ENCODE peak calls at places on chromosomes 3 and 15, in seven cellular contexts. F is HL-60, H is left ventricle myocardium inferior, Z is right cardiac atrium, B is stomach, N is AG04449, O is heart right ventricle. Y is an unnamed sample.

GRCh38 chr15:51751687-51752683 is 588 bp downstream of the TMOD2 start:
- DNase-seq in F (no peak), H (peak), Z (peak), B (peak), N (no peak), O (peak), Y (no peak)

GRCh38 chr3:190458040-190458439 is 8.3 kb upstream of the TMEM207 start:
- DNase-seq in F (no peak), H (no peak), Z (no peak), B (no peak), N (no peak), O (no peak), Y (no peak)

GRCh38 chr3:110027446-110027845 is 690.1 kb upstream of the DPPA4 start:
- DNase-seq in F (no peak), H (no peak), Z (no peak), B (no peak), N (peak), O (peak), Y (no peak)

GRCh38 chr15:50051811-50052419 is 67.1 kb downstream of the ATP8B4 start:
- DNase-seq in F (peak), H (no peak), Z (no peak), B (no peak), N (peak), O (peak), Y (peak)

GRCh38 chr3:75305901-75306300 is 358.2 kb upstream of the FRG2C start:
- DNase-seq in F (no peak), H (no peak), Z (no peak), B (no peak), N (no peak), O (no peak), Y (no peak)

GRCh38 chr15:65952425-65953053 is 83.2 kb downstream of the RAB11A start:
- DNase-seq in F (no peak), H (no peak), Z (no peak), B (no peak), N (no peak), O (peak), Y (no peak)

GRCh38 chr3:186483611-186484340 is 60.4 kb downstream of the CRYGS start:
- DNase-seq in F (no peak), H (no peak), Z (no peak), B (no peak), N (no peak), O (no peak), Y (no peak)

GRCh38 chr3:121529308-121529707 is 16.5 kb downstream of the POLQ start:
- DNase-seq in F (no peak), H (no peak), Z (no peak), B (no peak), N (no peak), O (no peak), Y (no peak)

GRCh38 chr15:47715856-47716445 is 1.4 kb upstream of the SEMA6D start:
- DNase-seq in F (no peak), H (no peak), Z (peak), B (no peak), N (no peak), O (peak), Y (peak)

GRCh38 chr3:105094588-105094987 is 272.1 kb upstream of the ALCAM start:
- DNase-seq in F (no peak), H (no peak), Z (no peak), B (no peak), N (no peak), O (no peak), Y (no peak)

GRCh38 chr15:49155834-49156627 is 632 bp upstream of the COPS2 start:
- DNase-seq in F (no peak), H (no peak), Z (no peak), B (no peak), N (no peak), O (no peak), Y (no peak)

GRCh38 chr3:182470187-182470586 is 323.1 kb upstream of the ATP11B start:
- DNase-seq in F (no peak), H (no peak), Z (no peak), B (no peak), N (no peak), O (no peak), Y (no peak)

GRCh38 chr3:43417133-43417532 is 130.8 kb downstream of the SNRK start:
- DNase-seq in F (no peak), H (no peak), Z (no peak), B (no peak), N (no peak), O (no peak), Y (no peak)

GRCh38 chr15:70259030-70259424 is 161.3 kb upstream of the TLE3 start:
- DNase-seq in F (no peak), H (peak), Z (peak), B (peak), N (no peak), O (peak), Y (peak)

GRCh38 chr3:105904683-105905320 is 36.0 kb upstream of the CBLB start:
- DNase-seq in F (no peak), H (no peak), Z (no peak), B (no peak), N (no peak), O (no peak), Y (no peak)

GRCh38 chr3:99845335-99845734 is 27.7 kb downstream of the CMSS1 start:
- DNase-seq in F (peak), H (no peak), Z (no peak), B (no peak), N (no peak), O (no peak), Y (no peak)

GRCh38 chr3:60444898-60445297 is 806.4 kb downstream of the FHIT start:
- DNase-seq in F (no peak), H (no peak), Z (no peak), B (no peak), N (no peak), O (no peak), Y (no peak)

GRCh38 chr3:28680050-28680449 is 331.4 kb upstream of the AZI2 start:
- DNase-seq in F (no peak), H (no peak), Z (no peak), B (no peak), N (no peak), O (no peak), Y (no peak)

GRCh38 chr15:70290708-70291107 is 193.0 kb upstream of the TLE3 start:
- DNase-seq in F (no peak), H (no peak), Z (no peak), B (no peak), N (no peak), O (no peak), Y (no peak)

GRCh38 chr15:49646891-49647290 is 26.0 kb downstream of the DTWD1 start:
- DNase-seq in F (no peak), H (no peak), Z (no peak), B (no peak), N (no peak), O (no peak), Y (no peak)

GRCh38 chr3:153856932-153857331 is 264.3 kb upstream of the ARHGEF26 start:
- DNase-seq in F (no peak), H (no peak), Z (no peak), B (no peak), N (no peak), O (no peak), Y (no peak)

GRCh38 chr15:84973492-84974460 is 7.9 kb upstream of the PDE8A start:
- DNase-seq in F (no peak), H (no peak), Z (no peak), B (no peak), N (no peak), O (no peak), Y (no peak)

GRCh38 chr15:64892850-64893403 is 18.8 kb upstream of the ANKDD1A start:
- DNase-seq in F (no peak), H (peak), Z (no peak), B (no peak), N (no peak), O (no peak), Y (no peak)

GRCh38 chr15:44694416-44694815 is 16.7 kb downstream of the PATL2 start:
- DNase-seq in F (no peak), H (no peak), Z (no peak), B (no peak), N (no peak), O (no peak), Y (no peak)

GRCh38 chr3:39143051-39143885 is 10.1 kb downstream of the CSRNP1 start:
- DNase-seq in F (no peak), H (no peak), Z (no peak), B (no peak), N (no peak), O (no peak), Y (no peak)

GRCh38 chr15:36831125-36831914 is 251.9 kb downstream of the CDIN1 start:
- DNase-seq in F (no peak), H (no peak), Z (no peak), B (no peak), N (peak), O (no peak), Y (no peak)

GRCh38 chr3:38655708-38656300 is 6.3 kb upstream of the SCN5A start:
- DNase-seq in F (no peak), H (no peak), Z (no peak), B (no peak), N (no peak), O (no peak), Y (no peak)

GRCh38 chr3:158918451-158918850 is 116.6 kb downstream of the MFSD1 start:
- DNase-seq in F (no peak), H (no peak), Z (no peak), B (no peak), N (no peak), O (no peak), Y (no peak)

GRCh38 chr3:132535575-132536441 is 61.3 kb upstream of the ACKR4 start:
- DNase-seq in F (peak), H (peak), Z (no peak), B (peak), N (peak), O (peak), Y (peak)

GRCh38 chr3:120280026-120280425 is 5.0 kb downstream of the GPR156 start:
- DNase-seq in F (no peak), H (no peak), Z (no peak), B (no peak), N (no peak), O (no peak), Y (no peak)

GRCh38 chr3:120276767-120277166 is 8.3 kb downstream of the GPR156 start:
- DNase-seq in F (no peak), H (no peak), Z (no peak), B (no peak), N (no peak), O (no peak), Y (no peak)

GRCh38 chr3:120284702-120285507 is at the start of gene GPR156:
- DNase-seq in F (no peak), H (no peak), Z (peak), B (no peak), N (no peak), O (no peak), Y (no peak)

GRCh38 chr3:120285508-120285841 is 453 bp upstream of the GPR156 start:
- DNase-seq in F (no peak), H (no peak), Z (no peak), B (no peak), N (no peak), O (no peak), Y (no peak)

DNA sequence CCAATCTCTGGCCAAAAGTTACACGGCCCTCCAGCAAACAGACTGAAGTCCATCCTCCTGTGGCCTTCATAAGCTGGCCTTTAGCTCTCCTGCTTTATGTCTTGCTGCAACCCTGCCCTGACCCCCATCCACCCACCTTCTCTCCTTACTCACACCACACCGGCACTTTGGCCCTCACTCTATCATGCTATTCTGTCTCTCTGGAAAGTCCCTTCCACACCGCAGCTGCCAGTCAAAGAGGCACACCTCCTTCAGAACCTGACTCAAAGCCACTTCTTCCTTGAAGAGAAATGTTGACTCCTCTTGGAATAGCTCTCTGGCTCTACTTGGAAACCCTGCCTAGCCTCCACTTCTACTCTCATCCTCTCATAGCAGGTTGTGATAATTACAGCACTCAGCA is 4.5 kb downstream of the GPR156 start:
- DNase-seq in F (no peak), H (no peak), Z (no peak), B (no peak), N (no peak), O (no peak), Y (no peak)
- H3K4me3 ChIP-seq in F (no peak), H (no peak), Z (no peak), B (no peak), N (no peak), O (no peak), Y (no peak)

DNA sequence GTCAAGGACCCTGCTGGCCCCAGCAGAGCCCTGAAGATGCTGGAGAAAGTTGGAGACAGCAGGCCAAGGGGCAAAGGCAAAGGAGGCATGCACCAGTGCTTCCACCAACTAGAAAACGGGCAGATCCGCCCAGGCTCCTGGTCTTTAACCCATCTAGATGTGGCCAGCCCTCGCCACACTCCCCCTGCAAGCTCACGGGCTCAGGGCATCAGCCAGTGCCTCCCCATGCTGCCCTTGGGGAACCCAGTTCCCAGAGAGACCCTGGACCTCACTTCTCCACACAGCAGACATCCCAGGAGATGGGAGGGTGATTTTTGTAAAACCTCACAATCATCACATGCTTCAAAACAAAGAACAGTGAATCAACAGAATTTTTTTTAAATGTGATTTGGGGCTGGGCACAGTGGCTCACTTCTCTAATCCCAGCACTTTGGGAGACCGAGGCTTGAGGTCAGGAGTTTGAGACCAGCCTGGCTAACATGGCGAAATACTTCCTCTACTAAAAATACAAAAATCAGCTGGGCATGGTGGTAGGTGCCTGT is 24.6 kb downstream of the CYFIP1 start:
- DNase-seq in F (no peak), H (no peak), Z (no peak), B (no peak), N (no peak), O (no peak), Y (no peak)
- H3K4me3 ChIP-seq in F (no peak), H (no peak), Z (no peak), B (no peak), N (no peak), O (no peak), Y (no peak)

GRCh38 chr3:123540285-123540684 is 44.6 kb downstream of the HACD2 start:
- DNase-seq in F (no peak), H (no peak), Z (no peak), B (no peak), N (no peak), O (no peak), Y (no peak)

GRCh38 chr3:123533554-123534159 is 51.2 kb downstream of the HACD2 start:
- DNase-seq in F (no peak), H (no peak), Z (no peak), B (no peak), N (no peak), O (no peak), Y (no peak)

GRCh38 chr3:123535580-123535979 is 49.3 kb downstream of the HACD2 start:
- DNase-seq in F (no peak), H (no peak), Z (no peak), B (no peak), N (peak), O (no peak), Y (no peak)

GRCh38 chr3:123534264-123534663 is 50.6 kb downstream of the HACD2 start:
- DNase-seq in F (no peak), H (no peak), Z (no peak), B (no peak), N (no peak), O (no peak), Y (no peak)

DNA sequence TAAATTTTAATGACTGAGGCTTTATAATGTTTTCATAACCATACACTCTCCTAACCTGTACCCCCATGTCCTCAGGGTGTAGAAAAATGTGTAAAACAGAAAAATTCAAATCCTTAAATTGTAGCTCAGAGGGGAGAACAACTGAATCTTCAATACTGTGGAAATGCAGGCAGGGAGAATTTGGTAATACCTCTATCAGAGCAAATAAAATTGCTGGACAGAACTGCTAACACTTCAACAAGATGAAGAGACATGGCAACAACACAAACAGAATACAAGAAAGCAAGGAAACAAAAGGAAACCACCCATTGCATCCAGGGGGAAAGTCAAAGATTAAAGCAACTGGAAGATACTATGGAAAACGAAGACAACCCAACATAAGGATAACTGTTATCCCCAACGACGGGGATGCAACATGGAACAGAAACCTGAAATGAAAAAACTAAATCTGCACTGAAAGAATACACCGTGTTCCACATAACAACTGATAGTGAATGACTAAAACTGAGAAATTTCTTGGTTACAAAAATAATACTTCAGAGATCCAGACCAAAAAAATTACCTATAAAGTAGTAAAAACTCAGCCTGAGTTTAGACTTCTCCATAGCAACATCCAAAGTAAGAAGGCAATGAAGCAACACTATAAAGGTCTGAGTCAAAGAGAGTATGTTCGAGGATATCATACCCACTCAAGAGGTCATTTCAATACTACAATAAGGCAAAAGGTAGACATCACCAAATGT is 48.5 kb downstream of the HACD2 start:
- DNase-seq in F (no peak), H (no peak), Z (no peak), B (no peak), N (no peak), O (no peak), Y (no peak)
- H3K4me3 ChIP-seq in F (no peak), H (no peak), Z (no peak), B (no peak), N (no peak), O (no peak), Y (no peak)

GRCh38 chr3:128489860-128490649 is 2.9 kb downstream of the GATA2 start:
- DNase-seq in F (peak), H (no peak), Z (peak), B (no peak), N (no peak), O (no peak), Y (no peak)
- H3K4me3 ChIP-seq in F (peak), H (peak), Z (peak), B (peak), N (peak), O (peak), Y (peak)

Y was measured in right atrium auricular region.